ENCODE peak calls at places on chromosomes 11 and 22, in ten cellular contexts. M, P, E, O, N, V, A, H, F and J are unnamed samples.

GRCh38 chr22:47288640-47289039 is 526.2 kb downstream of the TBC1D22A start:
- DNase-seq in A (no peak), N (no peak), V (no peak), E (no peak), P (no peak), M (peak; percentile 70), O (no peak), F (no peak), H (peak; percentile 21), J (peak; percentile 15)

GRCh38 chr22:30279389-30279788 is 9.9 kb downstream of the CASTOR1 start:
- DNase-seq in F (no peak), N (no peak), M (no peak), H (no peak), O (peak; percentile 64), P (no peak), V (no peak), E (no peak), A (no peak), J (peak; percentile 80)

GRCh38 chr11:110858556-110858921 is 146.3 kb upstream of the ARHGAP20 start:
- DNase-seq in V (no peak), H (peak; percentile 45), M (peak; percentile 86), N (no peak), O (peak; percentile 23), E (no peak), P (no peak), F (no peak), A (no peak), J (no peak)

GRCh38 chr22:37850801-37851200 is 1.6 kb downstream of the EIF3L start:
- DNase-seq in V (no peak), H (no peak), O (no peak), M (no peak), N (no peak), A (no peak), F (no peak), E (no peak), P (no peak), J (no peak)

GRCh38 chr22:30313527-30314385 is 13.0 kb downstream of the TBC1D10A start:
- DNase-seq in N (no peak), F (no peak), A (no peak), V (no peak), H (no peak), P (no peak), E (no peak), M (no peak), O (no peak), J (no peak)

GRCh38 chr11:80320226-80320625 is 879.4 kb upstream of the TENM4 start:
- DNase-seq in O (no peak), M (no peak), H (no peak), P (no peak), F (peak; percentile 46), V (no peak), N (no peak), A (no peak), E (no peak), J (no peak)

GRCh38 chr22:43300891-43301676 is 42.1 kb downstream of the SCUBE1 start:
- DNase-seq in M (no peak), V (no peak), N (no peak), O (peak; percentile 36), E (no peak), P (no peak), F (no peak), A (no peak), H (no peak), J (peak; percentile 57)

GRCh38 chr11:118625976-118626375 is 18.6 kb downstream of the PHLDB1 start:
- DNase-seq in H (peak; percentile 19), E (peak; percentile 17), P (no peak), V (no peak), A (peak; percentile 18), M (no peak), O (no peak), N (no peak), F (peak; percentile 55), J (no peak)

GRCh38 chr11:69468911-69469885 is 12.3 kb upstream of the LINC01488 start:
- DNase-seq in E (no peak), N (no peak), O (no peak), V (no peak), M (no peak), P (no peak), H (peak; percentile 34), F (no peak), A (no peak), J (no peak)

GRCh38 chr11:64065712-64066111 is 30.0 kb downstream of the FLRT1 start:
- DNase-seq in N (no peak), H (no peak), O (no peak), F (no peak), M (no peak), P (no peak), E (no peak), V (no peak), A (no peak), J (no peak)

GRCh38 chr11:117966908-117967307 is 19.3 kb upstream of the IL10RA start:
- DNase-seq in M (no peak), P (no peak), O (no peak), V (no peak), N (no peak), A (no peak), F (no peak), E (no peak), H (no peak), J (peak; percentile 40)

GRCh38 chr22:38072322-38073149 is 11.4 kb downstream of the SLC16A8 start:
- DNase-seq in E (no peak), F (no peak), N (no peak), A (no peak), O (peak; percentile 36), V (no peak), H (peak; percentile 34), P (no peak), M (peak; percentile 71), J (no peak)

GRCh38 chr11:32213223-32213622 is 122.3 kb downstream of the RCN1 start:
- DNase-seq in A (no peak), P (no peak), M (no peak), H (no peak), V (peak; percentile 41), E (peak; percentile 36), N (no peak), F (no peak), O (no peak), J (no peak)

GRCh38 chr11:109343242-109343641 is 78.7 kb upstream of the C11orf87 start:
- DNase-seq in N (no peak), H (no peak), V (no peak), A (no peak), O (no peak), E (no peak), P (no peak), F (no peak), M (no peak), J (no peak)

GRCh38 chr11:15208570-15209222 is 94.0 kb downstream of the INSC start:
- DNase-seq in A (peak; percentile 91), O (peak; percentile 74), M (no peak), P (peak; percentile 43), E (peak; percentile 65), V (peak; percentile 56), H (peak; percentile 72), F (peak; percentile 90), N (peak; percentile 70), J (peak; percentile 78)

GRCh38 chr11:95917188-95918036 is 6.5 kb downstream of the MTMR2 start:
- DNase-seq in E (no peak), M (no peak), P (no peak), F (no peak), O (no peak), A (no peak), V (no peak), N (no peak), H (no peak), J (no peak)

GRCh38 chr11:86579406-86579731 is 93.0 kb downstream of the ME3 start:
- DNase-seq in H (no peak), P (no peak), V (no peak), N (no peak), M (no peak), O (no peak), F (no peak), E (no peak), A (no peak), J (no peak)

GRCh38 chr11:67406969-67407699 is 3.3 kb downstream of the TBC1D10C start:
- DNase-seq in F (no peak), E (no peak), N (no peak), H (no peak), P (no peak), V (no peak), A (no peak), M (no peak), O (no peak), J (no peak)
- H3K4me1 ChIP-seq in F (peaks cover 8% of the 10 kb centered on the region), E (peaks cover 10% of the 10 kb centered on the region), N (no peaks in the 10 kb centered on the region), H (peaks cover 10% of the 10 kb centered on the region), P (peaks cover 6% of the 10 kb centered on the region), V (peaks cover 4% of the 10 kb centered on the region), A (peaks cover 25% of the 10 kb centered on the region), M (peaks cover 38% of the 10 kb centered on the region), O (peaks cover 4% of the 10 kb centered on the region), J (peaks cover 19% of the 10 kb centered on the region)

DNA sequence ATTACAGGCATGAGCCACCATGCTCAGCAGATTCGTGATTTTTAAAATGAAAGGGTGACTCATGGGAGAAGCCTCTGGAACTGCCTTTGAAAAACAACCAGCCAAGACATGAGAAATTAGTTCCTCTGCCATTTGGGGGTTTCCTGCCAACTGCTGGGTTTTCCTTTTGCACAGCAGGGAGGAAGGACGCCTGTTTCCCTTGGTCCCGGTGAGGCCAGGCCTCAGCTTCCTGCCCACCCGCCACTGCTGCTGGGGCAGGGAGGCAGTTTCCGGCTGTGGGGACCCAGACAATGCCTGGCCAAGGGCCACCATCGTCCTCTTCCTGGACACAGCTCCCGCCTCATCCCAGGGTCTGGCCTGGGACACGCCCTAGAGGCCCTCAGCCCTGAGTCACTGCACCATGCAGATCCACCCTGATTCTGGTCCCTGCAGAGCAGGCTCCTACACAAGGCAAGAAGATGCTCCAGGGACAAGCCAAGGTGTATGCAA is 10.2 kb downstream of the PPM1F start:
- DNase-seq in E (peak; percentile 91), N (peak; percentile 29), P (peak; percentile 44), V (peak; percentile 49), M (peak; percentile 89), F (no peak), A (no peak), O (peak; percentile 78), H (peak; percentile 77), J (no peak)
- H3K4me1 ChIP-seq in E (peaks cover 58% of the 10 kb centered on the region), N (no peaks in the 10 kb centered on the region), P (peaks cover 47% of the 10 kb centered on the region), V (peaks cover 21% of the 10 kb centered on the region), M (peaks cover 78% of the 10 kb centered on the region), F (peaks cover 7% of the 10 kb centered on the region), A (peaks cover 1% of the 10 kb centered on the region), O (peaks cover 71% of the 10 kb centered on the region), H (peaks cover 14% of the 10 kb centered on the region), J (peaks cover 92% of the 10 kb centered on the region)

GRCh38 chr11:61696602-61697001 is 16.4 kb downstream of the DAGLA start:
- DNase-seq in N (no peak), F (no peak), H (peak; percentile 48), V (no peak), E (no peak), M (no peak), O (no peak), P (no peak), A (no peak), J (no peak)
- H3K4me1 ChIP-seq in N (peaks cover 75% of the 10 kb centered on the region), F (peaks cover 30% of the 10 kb centered on the region), H (peaks cover 83% of the 10 kb centered on the region), V (peaks cover 82% of the 10 kb centered on the region), E (peaks cover 67% of the 10 kb centered on the region), M (peaks cover 77% of the 10 kb centered on the region), O (peaks cover 80% of the 10 kb centered on the region), P (peaks cover 73% of the 10 kb centered on the region), A (peaks cover 25% of the 10 kb centered on the region), J (peaks cover 53% of the 10 kb centered on the region)

DNA sequence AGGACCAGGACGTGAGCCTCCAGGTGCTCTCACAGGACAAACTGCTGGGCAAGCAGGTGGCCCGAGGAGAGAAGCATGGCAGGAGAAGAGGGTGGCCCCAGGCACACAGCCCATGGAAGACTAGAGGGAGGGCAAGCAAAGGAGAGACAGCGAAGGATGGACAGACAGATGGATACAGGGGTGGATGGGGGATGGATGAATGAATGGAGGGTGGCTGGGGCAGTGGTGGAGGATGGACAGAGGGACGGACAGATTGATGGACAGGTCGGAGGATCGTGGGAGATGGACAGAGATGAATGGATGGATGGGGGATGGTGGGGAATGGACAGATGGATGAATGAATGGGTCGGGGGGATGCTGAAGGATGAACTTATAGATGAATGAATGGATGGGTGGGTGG is 22.7 kb downstream of the ARVCF start:
- DNase-seq in E (no peak), O (no peak), H (peak; percentile 15), A (no peak), M (no peak), V (no peak), F (no peak), P (no peak), N (no peak), J (no peak)
- H3K4me1 ChIP-seq in E (peaks cover 35% of the 10 kb centered on the region), O (peaks cover 20% of the 10 kb centered on the region), H (no peaks in the 10 kb centered on the region), A (peaks cover 16% of the 10 kb centered on the region), M (peaks cover 20% of the 10 kb centered on the region), V (no peaks in the 10 kb centered on the region), F (peaks cover 5% of the 10 kb centered on the region), P (no peaks in the 10 kb centered on the region), N (no peaks in the 10 kb centered on the region), J (peaks cover 15% of the 10 kb centered on the region)